ENCODE peak calls at places on chromosomes 3 and 15, in ten cellular contexts. One of them, this sample, is unnamed.

GRCh38 chr3:151446002-151446340 is 14.9 kb downstream of the IGSF10 start:
- DNase-seq in WTC11: no peak
- DNase-seq in fibroblast of villous mesenchyme: no peak
- DNase-seq in PC-3: no peak
- DNase-seq in uterus: no peak
- DNase-seq in tibial artery: no peak
- DNase-seq in testis: no peak
- DNase-seq in GM10248: no peak
- DNase-seq in brain microvascular endothelial cell: no peak
- DNase-seq in AG09319: no peak
- DNase-seq in this sample: no peak

GRCh38 chr15:51260262-51260661 is 78.1 kb downstream of the CYP19A1 start:
- DNase-seq in PC-3: no peak
- DNase-seq in brain microvascular endothelial cell: no peak
- DNase-seq in AG09319: peak
- DNase-seq in fibroblast of villous mesenchyme: peak
- DNase-seq in tibial artery: no peak
- DNase-seq in WTC11: no peak
- DNase-seq in GM10248: no peak
- DNase-seq in uterus: no peak
- DNase-seq in testis: no peak
- DNase-seq in this sample: no peak

GRCh38 chr3:146390967-146391366 is 78.4 kb downstream of the PLSCR2 start:
- DNase-seq in tibial artery: no peak
- DNase-seq in fibroblast of villous mesenchyme: peak
- DNase-seq in uterus: no peak
- DNase-seq in WTC11: no peak
- DNase-seq in AG09319: peak
- DNase-seq in testis: peak
- DNase-seq in GM10248: no peak
- DNase-seq in brain microvascular endothelial cell: peak
- DNase-seq in PC-3: no peak
- DNase-seq in this sample: peak

GRCh38 chr3:48776854-48777253 is 59.8 kb upstream of the IP6K2 start:
- DNase-seq in AG09319: no peak
- DNase-seq in uterus: no peak
- DNase-seq in testis: no peak
- DNase-seq in brain microvascular endothelial cell: no peak
- DNase-seq in WTC11: no peak
- DNase-seq in tibial artery: no peak
- DNase-seq in GM10248: no peak
- DNase-seq in fibroblast of villous mesenchyme: no peak
- DNase-seq in PC-3: no peak
- DNase-seq in this sample: no peak

GRCh38 chr15:27398631-27399030 is 427.6 kb downstream of the GABRG3 start:
- DNase-seq in WTC11: no peak
- DNase-seq in AG09319: no peak
- DNase-seq in testis: no peak
- DNase-seq in PC-3: no peak
- DNase-seq in tibial artery: no peak
- DNase-seq in GM10248: no peak
- DNase-seq in uterus: no peak
- DNase-seq in brain microvascular endothelial cell: no peak
- DNase-seq in fibroblast of villous mesenchyme: no peak
- DNase-seq in this sample: no peak

GRCh38 chr15:66742286-66742685 is 40.2 kb downstream of the SMAD6 start:
- DNase-seq in AG09319: no peak
- DNase-seq in PC-3: no peak
- DNase-seq in WTC11: no peak
- DNase-seq in brain microvascular endothelial cell: no peak
- DNase-seq in GM10248: no peak
- DNase-seq in fibroblast of villous mesenchyme: no peak
- DNase-seq in tibial artery: no peak
- DNase-seq in uterus: no peak
- DNase-seq in testis: no peak
- DNase-seq in this sample: no peak

GRCh38 chr3:73552700-73553099 is 72.0 kb downstream of the PDZRN3 start:
- DNase-seq in uterus: no peak
- DNase-seq in WTC11: no peak
- DNase-seq in PC-3: no peak
- DNase-seq in tibial artery: no peak
- DNase-seq in brain microvascular endothelial cell: peak
- DNase-seq in GM10248: no peak
- DNase-seq in AG09319: no peak
- DNase-seq in fibroblast of villous mesenchyme: peak
- DNase-seq in testis: no peak
- DNase-seq in this sample: no peak

GRCh38 chr3:66431494-66431893 is 69.3 kb downstream of the LRIG1 start:
- DNase-seq in WTC11: no peak
- DNase-seq in testis: no peak
- DNase-seq in uterus: no peak
- DNase-seq in GM10248: no peak
- DNase-seq in AG09319: no peak
- DNase-seq in brain microvascular endothelial cell: peak
- DNase-seq in fibroblast of villous mesenchyme: peak
- DNase-seq in tibial artery: no peak
- DNase-seq in PC-3: no peak
- DNase-seq in this sample: peak

GRCh38 chr3:48607519-48607918 is 1.9 kb downstream of the UQCRC1 start:
- DNase-seq in fibroblast of villous mesenchyme: no peak
- DNase-seq in testis: no peak
- DNase-seq in brain microvascular endothelial cell: no peak
- DNase-seq in PC-3: no peak
- DNase-seq in GM10248: no peak
- DNase-seq in uterus: no peak
- DNase-seq in AG09319: no peak
- DNase-seq in WTC11: no peak
- DNase-seq in tibial artery: no peak
- DNase-seq in this sample: no peak

GRCh38 chr15:94335616-94336015 is 104.3 kb downstream of the MCTP2 start:
- DNase-seq in fibroblast of villous mesenchyme: peak
- DNase-seq in WTC11: no peak
- DNase-seq in PC-3: no peak
- DNase-seq in AG09319: no peak
- DNase-seq in testis: no peak
- DNase-seq in brain microvascular endothelial cell: no peak
- DNase-seq in GM10248: no peak
- DNase-seq in tibial artery: no peak
- DNase-seq in uterus: no peak
- DNase-seq in this sample: no peak

DNA sequence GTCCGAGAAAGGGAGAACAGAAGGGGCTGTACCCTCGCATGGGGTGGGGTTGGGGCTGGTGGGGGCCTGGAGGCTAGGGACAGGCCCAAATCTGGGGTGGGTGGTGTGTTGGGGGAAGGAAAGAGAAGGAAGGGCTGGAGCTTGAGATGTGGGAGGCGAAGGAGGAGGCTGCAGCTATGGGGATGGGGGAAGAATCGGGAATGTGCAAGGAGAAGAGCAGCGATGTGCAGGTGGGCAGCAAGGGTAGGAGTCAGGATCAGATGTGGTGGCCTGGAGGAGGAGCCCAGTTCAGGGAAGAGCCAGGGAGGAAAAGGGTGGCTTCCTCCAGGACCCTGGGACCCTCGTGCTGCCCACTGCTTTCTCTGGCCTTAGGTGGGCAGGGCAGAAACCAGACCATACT is 21.2 kb downstream of the ZNF35 start:
- DNase-seq in GM10248: no peak
- DNase-seq in testis: no peak
- DNase-seq in PC-3: no peak
- DNase-seq in WTC11: no peak
- DNase-seq in brain microvascular endothelial cell: no peak
- DNase-seq in fibroblast of villous mesenchyme: no peak
- DNase-seq in tibial artery: no peak
- DNase-seq in uterus: no peak
- DNase-seq in AG09319: no peak
- DNase-seq in this sample: no peak
- TF ChIP-seq CTCF in GM10248: no peak
- TF ChIP-seq CTCF in testis: no peak
- TF ChIP-seq CTCF in PC-3: no peak
- TF ChIP-seq CTCF in WTC11: no peak
- TF ChIP-seq CTCF in brain microvascular endothelial cell: no peak
- TF ChIP-seq CTCF in fibroblast of villous mesenchyme: no peak
- TF ChIP-seq CTCF in tibial artery: no peak
- TF ChIP-seq CTCF in uterus: no peak
- TF ChIP-seq CTCF in AG09319: no peak
- TF ChIP-seq CTCF in this sample: no peak

GRCh38 chr3:185823280-185824044 is 1.4 kb downstream of the IGF2BP2 start:
- DNase-seq in uterus: peak
- DNase-seq in WTC11: peak
- DNase-seq in GM10248: peak
- DNase-seq in AG09319: no peak
- DNase-seq in tibial artery: peak
- DNase-seq in fibroblast of villous mesenchyme: peak
- DNase-seq in PC-3: peak
- DNase-seq in brain microvascular endothelial cell: no peak
- DNase-seq in testis: peak
- DNase-seq in this sample: no peak
- TF ChIP-seq CTCF in uterus: no peak
- TF ChIP-seq CTCF in WTC11: no peak
- TF ChIP-seq CTCF in GM10248: no peak
- TF ChIP-seq CTCF in AG09319: peak
- TF ChIP-seq CTCF in tibial artery: no peak
- TF ChIP-seq CTCF in fibroblast of villous mesenchyme: peak
- TF ChIP-seq CTCF in PC-3: no peak
- TF ChIP-seq CTCF in brain microvascular endothelial cell: peak
- TF ChIP-seq CTCF in testis: no peak
- TF ChIP-seq CTCF in this sample: no peak

GRCh38 chr15:33675246-33675645 is 293.1 kb upstream of the CHRM5 start:
- DNase-seq in fibroblast of villous mesenchyme: peak
- DNase-seq in PC-3: peak
- DNase-seq in uterus: no peak
- DNase-seq in tibial artery: no peak
- DNase-seq in testis: peak
- DNase-seq in brain microvascular endothelial cell: peak
- DNase-seq in AG09319: no peak
- DNase-seq in WTC11: no peak
- DNase-seq in GM10248: peak
- DNase-seq in this sample: no peak
- TF ChIP-seq CTCF in fibroblast of villous mesenchyme: peak
- TF ChIP-seq CTCF in PC-3: peak
- TF ChIP-seq CTCF in uterus: no peak
- TF ChIP-seq CTCF in tibial artery: peak
- TF ChIP-seq CTCF in testis: no peak
- TF ChIP-seq CTCF in brain microvascular endothelial cell: peak
- TF ChIP-seq CTCF in AG09319: peak
- TF ChIP-seq CTCF in WTC11: peak
- TF ChIP-seq CTCF in GM10248: peak
- TF ChIP-seq CTCF in this sample: peak

GRCh38 chr3:187209501-187209900 is 12.2 kb downstream of the RTP1 start:
- DNase-seq in AG09319: peak
- DNase-seq in testis: no peak
- DNase-seq in tibial artery: no peak
- DNase-seq in fibroblast of villous mesenchyme: no peak
- DNase-seq in uterus: no peak
- DNase-seq in GM10248: no peak
- DNase-seq in brain microvascular endothelial cell: no peak
- DNase-seq in WTC11: no peak
- DNase-seq in PC-3: no peak
- DNase-seq in this sample: no peak

GRCh38 chr3:187207624-187208023 is 10.3 kb downstream of the RTP1 start:
- DNase-seq in fibroblast of villous mesenchyme: no peak
- DNase-seq in GM10248: no peak
- DNase-seq in uterus: no peak
- DNase-seq in testis: no peak
- DNase-seq in PC-3: no peak
- DNase-seq in brain microvascular endothelial cell: no peak
- DNase-seq in WTC11: no peak
- DNase-seq in AG09319: no peak
- DNase-seq in tibial artery: no peak
- DNase-seq in this sample: no peak

GRCh38 chr3:187208159-187208558 is 10.9 kb downstream of the RTP1 start:
- DNase-seq in WTC11: no peak
- DNase-seq in PC-3: peak
- DNase-seq in brain microvascular endothelial cell: no peak
- DNase-seq in testis: no peak
- DNase-seq in tibial artery: no peak
- DNase-seq in GM10248: no peak
- DNase-seq in fibroblast of villous mesenchyme: no peak
- DNase-seq in uterus: no peak
- DNase-seq in AG09319: no peak
- DNase-seq in this sample: no peak

GRCh38 chr3:187205683-187206082 is 8.4 kb downstream of the RTP1 start:
- DNase-seq in PC-3: no peak
- DNase-seq in tibial artery: no peak
- DNase-seq in fibroblast of villous mesenchyme: no peak
- DNase-seq in testis: no peak
- DNase-seq in uterus: no peak
- DNase-seq in AG09319: no peak
- DNase-seq in WTC11: no peak
- DNase-seq in GM10248: no peak
- DNase-seq in brain microvascular endothelial cell: no peak
- DNase-seq in this sample: no peak

DNA sequence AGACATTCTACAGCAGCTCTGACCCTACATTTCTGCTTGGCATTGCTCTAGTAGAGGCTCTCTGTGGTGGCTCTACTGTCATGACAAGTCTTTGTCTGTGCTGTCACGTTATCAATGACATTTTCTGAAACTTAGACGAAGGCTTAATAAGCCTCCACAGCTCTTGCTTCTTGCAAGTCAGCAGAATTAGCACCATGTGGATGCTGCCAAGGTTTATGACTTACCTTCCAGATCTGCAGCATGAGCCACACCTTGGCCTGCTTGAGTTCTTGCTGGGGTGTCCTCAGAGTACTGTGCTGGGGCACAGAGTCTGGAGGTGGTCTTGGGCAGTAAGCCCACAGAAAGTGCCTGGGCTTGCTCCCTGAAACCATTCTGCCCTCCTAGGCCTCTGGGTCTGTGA is 9.8 kb downstream of the RTP1 start:
- DNase-seq in testis: no peak
- DNase-seq in tibial artery: no peak
- DNase-seq in WTC11: no peak
- DNase-seq in brain microvascular endothelial cell: no peak
- DNase-seq in GM10248: no peak
- DNase-seq in AG09319: no peak
- DNase-seq in PC-3: no peak
- DNase-seq in fibroblast of villous mesenchyme: no peak
- DNase-seq in uterus: no peak
- DNase-seq in this sample: no peak
- TF ChIP-seq CTCF in testis: no peak
- TF ChIP-seq CTCF in tibial artery: no peak
- TF ChIP-seq CTCF in WTC11: no peak
- TF ChIP-seq CTCF in brain microvascular endothelial cell: no peak
- TF ChIP-seq CTCF in GM10248: no peak
- TF ChIP-seq CTCF in AG09319: no peak
- TF ChIP-seq CTCF in PC-3: no peak
- TF ChIP-seq CTCF in fibroblast of villous mesenchyme: no peak
- TF ChIP-seq CTCF in uterus: no peak
- TF ChIP-seq CTCF in this sample: no peak

GRCh38 chr3:39088456-39088855 is 19.0 kb downstream of the GORASP1 start:
- DNase-seq in fibroblast of villous mesenchyme: no peak
- DNase-seq in WTC11: no peak
- DNase-seq in PC-3: no peak
- DNase-seq in tibial artery: no peak
- DNase-seq in AG09319: no peak
- DNase-seq in brain microvascular endothelial cell: no peak
- DNase-seq in testis: no peak
- DNase-seq in GM10248: no peak
- DNase-seq in uterus: no peak
- DNase-seq in this sample: no peak
- TF ChIP-seq CTCF in fibroblast of villous mesenchyme: no peak
- TF ChIP-seq CTCF in WTC11: no peak
- TF ChIP-seq CTCF in PC-3: no peak
- TF ChIP-seq CTCF in tibial artery: no peak
- TF ChIP-seq CTCF in AG09319: no peak
- TF ChIP-seq CTCF in brain microvascular endothelial cell: no peak
- TF ChIP-seq CTCF in testis: no peak
- TF ChIP-seq CTCF in GM10248: no peak
- TF ChIP-seq CTCF in uterus: no peak
- TF ChIP-seq CTCF in this sample: no peak

GRCh38 chr15:64740361-64741170 is 34.8 kb downstream of the RBPMS2 start:
- DNase-seq in PC-3: peak
- DNase-seq in testis: peak
- DNase-seq in fibroblast of villous mesenchyme: peak
- DNase-seq in uterus: peak
- DNase-seq in WTC11: no peak
- DNase-seq in brain microvascular endothelial cell: peak
- DNase-seq in tibial artery: peak
- DNase-seq in AG09319: no peak
- DNase-seq in GM10248: peak
- DNase-seq in this sample: peak
- TF ChIP-seq CTCF in PC-3: peak
- TF ChIP-seq CTCF in testis: no peak
- TF ChIP-seq CTCF in fibroblast of villous mesenchyme: peak
- TF ChIP-seq CTCF in uterus: peak
- TF ChIP-seq CTCF in WTC11: no peak
- TF ChIP-seq CTCF in brain microvascular endothelial cell: peak
- TF ChIP-seq CTCF in tibial artery: no peak
- TF ChIP-seq CTCF in AG09319: no peak
- TF ChIP-seq CTCF in GM10248: peak
- TF ChIP-seq CTCF in this sample: no peak